ENCODE peak calls at places on chromosomes 16 and 17, in four cellular contexts. Z, O, M and G are unnamed samples.
A peak's percentile ranks its signal among the peaks of the same experiment; 100 is the strongest.

GRCh38 chr17:77235370-77236080 is 94.8 kb downstream of the SEC14L1 start:
- DNase-seq in O (no peak), M (no peak), Z (no peak), G (no peak)

GRCh38 chr17:63132509-63132911 is 166.5 kb downstream of the TANC2 start:
- DNase-seq in Z (no peak), M (no peak), O (no peak), G (no peak)

GRCh38 chr16:8859913-8860881 is 8.6 kb downstream of the CARHSP1 start:
- DNase-seq in M (peak; percentile 96), O (peak; percentile 27), Z (no peak), G (no peak)

GRCh38 chr16:78648517-78648916 is 549.1 kb downstream of the WWOX start:
- DNase-seq in Z (no peak), M (no peak), O (no peak), G (no peak)

GRCh38 chr17:81859906-81860755 is at the start of gene P4HB:
- DNase-seq in M (no peak), Z (no peak), O (no peak), G (no peak)

GRCh38 chr16:66751135-66751991 is at the start of gene DYNC1LI2:
- DNase-seq in M (peak; percentile 55), Z (peak; percentile 73), O (peak; percentile 88), G (peak; percentile 78)

GRCh38 chr17:38910325-38910724 is 15.1 kb upstream of the LASP1NB start:
- DNase-seq in O (no peak), M (no peak), Z (no peak), G (no peak)

GRCh38 chr16:80899804-80900592 is 95.6 kb upstream of the CDYL2 start:
- DNase-seq in O (peak; percentile 72), M (peak; percentile 52), Z (peak; percentile 36), G (no peak)

GRCh38 chr17:72445055-72445991 is 324.5 kb downstream of the SOX9 start:
- DNase-seq in Z (peak; percentile 80), M (peak; percentile 84), O (peak; percentile 80), G (no peak)

GRCh38 chr17:18166894-18167293 is 16.7 kb upstream of the ALKBH5 start:
- DNase-seq in M (no peak), Z (peak; percentile 60), O (no peak), G (no peak)

GRCh38 chr16:10362077-10362863 is 23.6 kb upstream of the ATF7IP2 start:
- DNase-seq in M (peak; percentile 98), Z (no peak), O (no peak), G (no peak)

GRCh38 chr17:49494937-49495841 is at the start of gene NGFR:
- DNase-seq in M (no peak), Z (no peak), O (peak; percentile 49), G (peak; percentile 53)

GRCh38 chr16:3689731-3690130 is 27.6 kb downstream of the TRAP1 start:
- DNase-seq in M (no peak), O (no peak), Z (no peak), G (no peak)

GRCh38 chr16:27318399-27319256 is 4.9 kb downstream of the IL4R start:
- DNase-seq in M (no peak), O (peak; percentile 45), Z (no peak), G (no peak)

GRCh38 chr17:72467841-72468653 is 347.2 kb downstream of the SOX9 start:
- DNase-seq in M (no peak), Z (no peak), O (peak; percentile 83), G (no peak)

GRCh38 chr17:2336215-2337151 is at the start of gene TSR1:
- DNase-seq in M (peak; percentile 87), O (peak; percentile 93), Z (peak; percentile 94), G (peak; percentile 82)

GRCh38 chr17:35596072-35596471 is 8.9 kb downstream of the AP2B1 start:
- DNase-seq in Z (no peak), M (no peak), O (no peak), G (no peak)

GRCh38 chr16:70372921-70373550 is 26.3 kb downstream of the DDX19A start:
- DNase-seq in Z (no peak), O (no peak), M (no peak), G (no peak)

GRCh38 chr16:4344659-4345438 is 6.3 kb downstream of the PAM16 start:
- DNase-seq in M (peak; percentile 87), Z (peak; percentile 44), O (no peak), G (no peak)

GRCh38 chr16:82037251-82037650 is 2.2 kb downstream of the HSD17B2 start:
- DNase-seq in M (no peak), Z (no peak), O (no peak), G (no peak)

GRCh38 chr16:56275076-56275475 is 83.8 kb downstream of the GNAO1 start:
- DNase-seq in Z (no peak), M (no peak), O (no peak), G (no peak)

GRCh38 chr17:49575524-49576120 is at the start of gene NXPH3:
- DNase-seq in Z (peak; percentile 64), O (peak; percentile 81), M (peak; percentile 47), G (peak; percentile 56)

GRCh38 chr16:59192551-59193199 is 458.6 kb upstream of the GOT2 start:
- DNase-seq in Z (peak; percentile 42), M (peak; percentile 42), O (no peak), G (no peak)

GRCh38 chr16:19393226-19394074 is 24.2 kb upstream of the TMC5 start:
- DNase-seq in Z (peak; percentile 90), O (peak; percentile 59), M (no peak), G (no peak)

GRCh38 chr16:5158494-5158893 is 60.9 kb upstream of the EEF2KMT start:
- DNase-seq in O (no peak), M (no peak), Z (no peak), G (no peak)

GRCh38 chr17:2237521-2237921 is 66.1 kb downstream of the SMG6 start:
- DNase-seq in Z (no peak), M (no peak), O (no peak), G (no peak)

GRCh38 chr17:80071116-80071980 is 30.0 kb upstream of the GAA start:
- DNase-seq in Z (no peak), O (peak; percentile 50), M (peak; percentile 43), G (no peak)

GRCh38 chr17:81396722-81397313 is 1.6 kb downstream of the BAHCC1 start:
- DNase-seq in Z (peak; percentile 83), M (no peak), O (peak; percentile 66), G (no peak)

GRCh38 chr16:17224859-17225258 is 245.9 kb downstream of the XYLT1 start:
- DNase-seq in Z (no peak), O (no peak), M (no peak), G (no peak)

GRCh38 chr16:85363881-85364280 is 249.2 kb upstream of the GSE1 start:
- DNase-seq in Z (no peak), M (no peak), O (no peak), G (no peak)

GRCh38 chr17:45425125-45425983 is 7.3 kb downstream of the ARHGAP27 start:
- DNase-seq in O (peak; percentile 94), M (peak; percentile 99), Z (peak; percentile 97), G (no peak)

GRCh38 chr16:85029413-85029794 is 1.8 kb downstream of the KIAA0513 start:
- DNase-seq in M (no peak), Z (no peak), O (no peak), G (peak; percentile 26)

GRCh38 chr16:75042423-75043174 is 43.8 kb downstream of the ZNRF1 start:
- DNase-seq in O (no peak), M (no peak), Z (no peak), G (no peak)
- H3K9me3 ChIP-seq in O (peaks cover 8% of the 10 kb centered on the region), M (peaks cover 9% of the 10 kb centered on the region), Z (peaks cover 11% of the 10 kb centered on the region), G (no peaks in the 10 kb centered on the region)

GRCh38 chr16:68574479-68574878 is 35.4 kb downstream of the ZFP90 start:
- DNase-seq in O (no peak), M (no peak), Z (no peak), G (no peak)
- H3K9me3 ChIP-seq in O (peaks cover 98% of the 10 kb centered on the region), M (peaks cover 83% of the 10 kb centered on the region), Z (peaks cover 84% of the 10 kb centered on the region), G (peaks cover 35% of the 10 kb centered on the region)

DNA sequence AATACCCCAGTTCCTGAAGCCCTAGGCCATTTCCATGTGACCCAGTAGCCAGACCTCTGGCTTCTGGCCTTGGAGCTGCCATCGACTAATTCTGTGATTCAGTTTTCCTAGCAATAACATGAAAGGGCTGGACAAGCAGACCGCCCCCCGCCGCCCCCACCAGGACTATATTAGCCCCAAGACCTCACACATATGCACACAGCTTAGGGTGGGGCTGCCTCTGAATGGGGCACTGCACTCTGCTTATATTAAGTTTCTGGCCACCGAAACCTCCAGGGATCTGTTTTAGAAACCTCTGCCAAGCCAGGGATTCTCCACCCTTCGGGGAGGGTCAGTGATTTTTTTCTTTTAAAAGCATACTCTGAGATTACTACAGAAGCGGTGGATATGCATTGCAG is 2.3 kb downstream of the RAB11FIP4 start:
- DNase-seq in O (no peak), Z (no peak), M (no peak), G (no peak)
- H3K9me3 ChIP-seq in O (no peaks in the 10 kb centered on the region), Z (no peaks in the 10 kb centered on the region), M (no peaks in the 10 kb centered on the region), G (no peaks in the 10 kb centered on the region)

GRCh38 chr16:917591-918061 is 53.2 kb downstream of the LMF1 start:
- DNase-seq in O (no peak), Z (no peak), M (no peak), G (no peak)
- H3K9me3 ChIP-seq in O (no peaks in the 10 kb centered on the region), Z (no peaks in the 10 kb centered on the region), M (no peaks in the 10 kb centered on the region), G (no peaks in the 10 kb centered on the region)

GRCh38 chr17:21678451-21679081 is 13.8 kb upstream of the KCNJ18 start:
- DNase-seq in M (no peak), Z (no peak), O (peak; percentile 63), G (no peak)
- H3K9me3 ChIP-seq in M (no peaks in the 10 kb centered on the region), Z (no peaks in the 10 kb centered on the region), O (peaks cover 11% of the 10 kb centered on the region), G (no peaks in the 10 kb centered on the region)

DNA sequence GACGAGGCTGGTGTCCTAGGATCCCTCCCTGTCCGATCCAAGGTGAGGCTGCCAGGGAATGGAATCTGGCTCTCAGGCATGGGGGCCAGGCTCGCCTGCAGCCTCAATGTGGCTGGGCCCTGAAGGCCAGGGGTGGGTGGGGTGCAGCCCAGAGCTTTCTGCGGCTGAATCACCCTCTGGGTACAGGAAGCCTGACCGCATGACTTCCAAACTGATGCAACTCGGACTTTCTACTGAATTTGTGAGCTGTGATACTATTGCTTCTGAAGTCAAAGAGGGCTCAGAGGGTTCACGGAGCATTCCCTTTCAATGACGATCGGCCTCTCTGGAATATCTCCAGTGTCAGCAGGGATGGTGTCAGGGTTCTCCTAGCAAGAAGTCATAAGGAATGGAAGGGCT is 123.7 kb downstream of the METRNL start:
- DNase-seq in Z (no peak), M (peak; percentile 72), O (peak; percentile 30), G (no peak)
- H3K9me3 ChIP-seq in Z (no peaks in the 10 kb centered on the region), M (no peaks in the 10 kb centered on the region), O (no peaks in the 10 kb centered on the region), G (no peaks in the 10 kb centered on the region)

GRCh38 chr16:31916056-31916488 is 42.5 kb downstream of the ZNF267 start:
- DNase-seq in M (no peak), O (no peak), Z (peak; percentile 16), G (no peak)
- H3K9me3 ChIP-seq in M (peaks cover 99% of the 10 kb centered on the region), O (peaks cover 99% of the 10 kb centered on the region), Z (peaks cover 91% of the 10 kb centered on the region), G (peaks cover 91% of the 10 kb centered on the region)

GRCh38 chr17:16623282-16623681 is 30.4 kb downstream of the ZNF624 start:
- DNase-seq in M (no peak), Z (no peak), O (no peak), G (no peak)
- H3K9me3 ChIP-seq in M (peaks cover 91% of the 10 kb centered on the region), Z (peaks cover 99% of the 10 kb centered on the region), O (peaks cover 98% of the 10 kb centered on the region), G (peaks cover 44% of the 10 kb centered on the region)

GRCh38 chr16:35154627-35155026 is 1695.2 kb downstream of the TP53TG3F start:
- DNase-seq in M (no peak), Z (no peak), O (no peak), G (no peak)
- H3K9me3 ChIP-seq in M (peaks cover 82% of the 10 kb centered on the region), Z (no peaks in the 10 kb centered on the region), O (peaks cover 76% of the 10 kb centered on the region), G (no peaks in the 10 kb centered on the region)

GRCh38 chr17:26809033-26809432 is 484.9 kb upstream of the WSB1 start:
- DNase-seq in M (no peak), Z (no peak), O (no peak), G (no peak)

GRCh38 chr17:26807024-26807423 is 486.9 kb upstream of the WSB1 start:
- DNase-seq in M (no peak), Z (no peak), O (no peak), G (no peak)
- H3K9me3 ChIP-seq in M (peaks cover 88% of the 10 kb centered on the region), Z (peaks cover 43% of the 10 kb centered on the region), O (peaks cover 83% of the 10 kb centered on the region), G (no peaks in the 10 kb centered on the region)